ENCODE peak calls at places on chromosomes 2 and 18, in six cellular contexts. I is cortex of kidney, E is cardiac fibroblast, T is erythroblast, Q is neural crest cell, S is NCI-H1092 treated with DMSO at 0.1 percent for 48 hours. Y is an unnamed sample.

GRCh38 chr2:196399736-196400691 is 228.6 kb upstream of the STK17B start:
- DNase-seq in I (no peak), E (peak; percentile 97), T (peak; percentile 74), Q (no peak), S (no peak), Y (no peak)

GRCh38 chr2:22981785-22982184 is 403.2 kb upstream of the KLHL29 start:
- DNase-seq in I (no peak), E (no peak), T (no peak), Q (no peak), S (no peak), Y (no peak)

GRCh38 chr2:188142636-188143035 is 149.0 kb upstream of the GULP1 start:
- DNase-seq in I (no peak), E (peak; percentile 25), T (no peak), Q (no peak), S (no peak), Y (no peak)

GRCh38 chr2:160394153-160394552 is 99.5 kb downstream of the RBMS1 start:
- DNase-seq in I (no peak), E (no peak), T (no peak), Q (no peak), S (no peak), Y (no peak)

GRCh38 chr2:19829672-19830071 is 72.1 kb downstream of the TTC32 start:
- DNase-seq in I (no peak), E (no peak), T (no peak), Q (no peak), S (no peak), Y (no peak)

GRCh38 chr18:63106727-63107126 is 212.8 kb downstream of the BCL2 start:
- DNase-seq in I (no peak), E (no peak), T (no peak), Q (no peak), S (no peak), Y (no peak)

GRCh38 chr2:216274194-216274593 is 98.1 kb downstream of the MARCHF4 start:
- DNase-seq in I (no peak), E (no peak), T (no peak), Q (no peak), S (no peak), Y (no peak)

GRCh38 chr18:3821524-3821923 is 371.6 kb downstream of the TGIF1 start:
- DNase-seq in I (no peak), E (no peak), T (no peak), Q (no peak), S (no peak), Y (no peak)

GRCh38 chr2:234989183-234989701 is 37.4 kb downstream of the SH3BP4 start:
- DNase-seq in I (no peak), E (peak; percentile 83), T (no peak), Q (no peak), S (peak; percentile 56), Y (peak; percentile 98)

GRCh38 chr2:157691695-157692094 is 63.0 kb upstream of the ACVR1C start:
- DNase-seq in I (no peak), E (no peak), T (no peak), Q (no peak), S (no peak), Y (no peak)

GRCh38 chr2:25168256-25169072 is at the start of gene POMC:
- DNase-seq in I (no peak), E (peak; percentile 26), T (no peak), Q (peak; percentile 29), S (peak; percentile 9), Y (no peak)

GRCh38 chr2:120683701-120684100 is 52.0 kb upstream of the GLI2 start:
- DNase-seq in I (no peak), E (no peak), T (no peak), Q (no peak), S (no peak), Y (no peak)

GRCh38 chr2:234633581-234634230 is 136.8 kb upstream of the ARL4C start:
- DNase-seq in I (no peak), E (no peak), T (no peak), Q (no peak), S (no peak), Y (no peak)

GRCh38 chr2:240225116-240225515 is 84.7 kb upstream of the OTOS start:
- DNase-seq in I (no peak), E (no peak), T (no peak), Q (no peak), S (no peak), Y (no peak)

GRCh38 chr2:42906557-42907380 is 114.4 kb upstream of the HAAO start:
- DNase-seq in I (no peak), E (peak; percentile 60), T (no peak), Q (no peak), S (peak; percentile 72), Y (peak; percentile 68)

GRCh38 chr18:62991959-62992358 is 276.6 kb downstream of the PHLPP1 start:
- DNase-seq in I (no peak), E (no peak), T (peak; percentile 28), Q (no peak), S (no peak), Y (no peak)

GRCh38 chr2:219488149-219488843 is 10.4 kb upstream of the GMPPA start:
- DNase-seq in I (no peak), E (no peak), T (no peak), Q (no peak), S (no peak), Y (no peak)

GRCh38 chr2:231332388-231332787 is 63.1 kb upstream of the B3GNT7 start:
- DNase-seq in I (no peak), E (no peak), T (no peak), Q (no peak), S (no peak), Y (no peak)

GRCh38 chr2:50863856-50864255 is 168.1 kb downstream of the NRXN1 start:
- DNase-seq in I (no peak), E (no peak), T (no peak), Q (no peak), S (peak; percentile 52), Y (no peak)

GRCh38 chr2:204353823-204354222 is 191.5 kb upstream of the PARD3B start:
- DNase-seq in I (no peak), E (peak; percentile 17), T (no peak), Q (no peak), S (no peak), Y (no peak)

GRCh38 chr18:2968559-2968958 is 44.4 kb downstream of the LPIN2 start:
- DNase-seq in I (no peak), E (no peak), T (no peak), Q (no peak), S (no peak), Y (no peak)

Y was measured in NCI-H446 treated with DMSO at 0.1 percent for 48 hours.